ENCODE peak calls at places on chromosomes 16 and 17, in five cellular contexts. L is endothelial cell of umbilical vein, T is A549, R is K562, X is HepG2. Q is an unnamed sample.

GRCh38 chr17:39261286-39261685 is 35.5 kb upstream of the STAC2 start:
- DNase-seq in L (no peak), R (peak), T (peak), X (no peak), Q (peak)

GRCh38 chr17:63445571-63446217 is 412 bp downstream of the CYB561 start:
- DNase-seq in L (peak), T (peak), R (peak), X (no peak), Q (no peak)

GRCh38 chr17:51427259-51428255 is 167.2 kb downstream of the UTP18 start:
- DNase-seq in X (no peak), T (no peak), R (no peak), L (no peak), Q (peak)

GRCh38 chr17:8928347-8928746 is 37.2 kb downstream of the PIK3R5 start:
- DNase-seq in X (no peak), L (no peak), T (no peak), R (no peak), Q (no peak)

GRCh38 chr16:21283521-21284289 is 5.6 kb upstream of the CRYM start:
- DNase-seq in X (peak), T (peak), L (peak), R (no peak), Q (peak)

GRCh38 chr17:29364691-29365090 is 25.5 kb upstream of the TAOK1 start:
- DNase-seq in X (no peak), T (no peak), R (no peak), L (no peak), Q (no peak)

GRCh38 chr17:10547351-10547750 is 2.1 kb downstream of the MYH2 start:
- DNase-seq in X (no peak), L (no peak), T (no peak), R (no peak), Q (no peak)

GRCh38 chr16:85437161-85438052 is 175.7 kb upstream of the GSE1 start:
- DNase-seq in T (no peak), R (peak), X (no peak), L (no peak), Q (peak)

GRCh38 chr17:7717756-7718350 is 309 bp downstream of the DNAH2 start:
- DNase-seq in R (no peak), L (no peak), X (no peak), T (no peak), Q (peak)

GRCh38 chr16:2784536-2785100 is 2.7 kb downstream of the PRSS33 start:
- DNase-seq in X (no peak), L (no peak), T (no peak), R (no peak), Q (no peak)

GRCh38 chr17:48873212-48873611 is 19.4 kb upstream of the ATP5MC1 start:
- DNase-seq in R (no peak), L (peak), T (no peak), X (no peak), Q (no peak)

GRCh38 chr16:324451-325334 is 27.8 kb downstream of the AXIN1 start:
- DNase-seq in L (no peak), X (no peak), T (no peak), R (peak), Q (peak)

GRCh38 chr17:58316260-58316960 is 12.2 kb downstream of the TSPOAP1 start:
- DNase-seq in R (no peak), L (no peak), X (no peak), T (no peak), Q (no peak)

GRCh38 chr16:56855201-56855600 is 9.8 kb upstream of the SLC12A3 start:
- DNase-seq in X (no peak), L (no peak), R (no peak), T (no peak), Q (no peak)

GRCh38 chr17:32283745-32284207 is 18.1 kb downstream of the RHBDL3 start:
- DNase-seq in L (no peak), R (no peak), T (no peak), X (no peak), Q (peak)

GRCh38 chr17:2025622-2026309 is 632 bp upstream of the RTN4RL1 start:
- DNase-seq in X (peak), L (peak), T (peak), R (peak), Q (peak)

GRCh38 chr17:69578385-69578936 is 164.0 kb downstream of the MAP2K6 start:
- DNase-seq in X (no peak), T (no peak), R (no peak), L (no peak), Q (no peak)

GRCh38 chr16:27625050-27625697 is 75.2 kb downstream of the KATNIP start:
- DNase-seq in X (peak), T (peak), R (no peak), L (peak), Q (no peak)
- TF ChIP-seq MYC in X (no peak), T (no peak), R (no peak), L (no peak), Q (no peak)

DNA sequence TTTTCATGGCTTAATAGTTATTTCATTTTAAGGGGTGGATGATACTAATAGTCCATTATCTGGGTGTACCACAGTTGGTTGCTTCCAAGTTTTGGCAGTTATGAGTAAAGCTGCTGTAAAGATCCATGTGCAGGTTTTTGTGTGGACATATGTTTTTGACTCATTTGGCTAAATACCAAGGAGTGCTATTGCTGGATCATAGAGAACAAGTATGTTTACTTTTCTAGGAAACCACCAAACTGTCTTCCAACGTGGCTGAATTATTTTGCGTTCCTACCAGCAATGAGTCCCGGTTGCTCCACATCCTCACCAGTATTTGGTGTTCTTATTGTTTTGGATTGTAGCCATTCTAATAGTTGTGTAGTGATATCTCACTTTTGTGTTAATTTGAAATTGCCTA is 181.9 kb downstream of the SPECC1 start:
- DNase-seq in X (no peak), L (no peak), R (no peak), T (no peak), Q (no peak)
- H3K4me3 ChIP-seq in X (no peak), L (no peak), R (no peak), T (no peak), Q (no peak)

GRCh38 chr17:82563318-82563717 is 43.8 kb downstream of the FOXK2 start:
- DNase-seq in L (no peak), R (no peak), X (no peak), T (no peak), Q (no peak)

GRCh38 chr17:82560802-82561428 is 41.4 kb downstream of the FOXK2 start:
- DNase-seq in T (no peak), R (no peak), X (no peak), L (no peak), Q (no peak)

GRCh38 chr17:82559779-82560642 is 40.5 kb downstream of the FOXK2 start:
- DNase-seq in X (no peak), R (no peak), L (no peak), T (no peak), Q (no peak)

GRCh38 chr17:82565551-82565950 is 46.0 kb downstream of the FOXK2 start:
- DNase-seq in L (no peak), X (no peak), T (no peak), R (no peak), Q (no peak)

GRCh38 chr17:82561429-82562035 is 42.0 kb downstream of the FOXK2 start:
- DNase-seq in L (no peak), R (no peak), T (no peak), X (peak), Q (no peak)
- TF ChIP-seq MYC in L (no peak), R (no peak), T (no peak), X (no peak), Q (no peak)

GRCh38 chr16:29809031-29809747 is 2.8 kb upstream of the PRRT2 start:
- DNase-seq in L (no peak), R (no peak), T (no peak), X (no peak), Q (no peak)
- H3K4me3 ChIP-seq in L (no peak), R (peak), T (no peak), X (peak), Q (peak)

Q was measured in NB4.